ENCODE peak calls at places on chromosomes 1 and 21, in five cellular contexts. M is GM20000; L is astrocyte of the spinal cord; B is fibroblast of villous mesenchyme; V is CD8-positive, alpha-beta T cell. D is an unnamed sample.

GRCh38 chr1:19435851-19436465 is 49.4 kb downstream of the CAPZB start:
- DNase-seq in M (no peak), L (peak), B (peak), V (no peak), D (no peak)

GRCh38 chr1:203914292-203914691 is 52.9 kb downstream of the SNRPE start:
- DNase-seq in M (no peak), L (no peak), B (peak), V (no peak), D (no peak)

GRCh38 chr1:89953072-89953626 is 41.8 kb upstream of the ZNF326 start:
- DNase-seq in M (peak), L (peak), B (peak), V (peak), D (peak)

GRCh38 chr1:33763406-33763805 is 100.5 kb upstream of the HMGB4 start:
- DNase-seq in M (no peak), L (peak), B (no peak), V (no peak), D (no peak)

GRCh38 chr1:83512371-83513004 is 486.4 kb downstream of the TTLL7 start:
- DNase-seq in M (no peak), L (no peak), B (peak), V (no peak), D (no peak)

GRCh38 chr1:17060129-17060868 is 6.5 kb upstream of the SDHB start:
- DNase-seq in M (no peak), L (no peak), B (no peak), V (no peak), D (no peak)

GRCh38 chr1:46300673-46301405 is 2.6 kb downstream of the LRRC41 start:
- DNase-seq in M (no peak), L (peak), B (peak), V (no peak), D (no peak)

GRCh38 chr1:229781453-229781852 is 155.4 kb downstream of the URB2 start:
- DNase-seq in M (no peak), L (no peak), B (no peak), V (no peak), D (no peak)

GRCh38 chr1:110612060-110612745 is 6.0 kb upstream of the KCNA2 start:
- DNase-seq in M (no peak), L (no peak), B (no peak), V (no peak), D (no peak)

GRCh38 chr1:188129856-188130838 is 1301.4 kb downstream of the PLA2G4A start:
- DNase-seq in M (no peak), L (no peak), B (no peak), V (no peak), D (no peak)

GRCh38 chr1:110508531-110508930 is 10.4 kb downstream of the KCNA10 start:
- DNase-seq in M (no peak), L (no peak), B (no peak), V (no peak), D (no peak)

GRCh38 chr21:39837861-39838359 is 29.3 kb upstream of the PCP4 start:
- DNase-seq in M (no peak), L (no peak), B (no peak), V (no peak), D (no peak)

GRCh38 chr1:2204384-2205190 is 10.0 kb upstream of the FAAP20 start:
- DNase-seq in M (peak), L (peak), B (peak), V (no peak), D (no peak)

GRCh38 chr1:26280333-26281042 is 602 bp downstream of the SH3BGRL3 start:
- DNase-seq in M (no peak), L (no peak), B (peak), V (peak), D (no peak)

GRCh38 chr1:25954371-25954938 is 43.4 kb downstream of the PAFAH2 start:
- DNase-seq in M (no peak), L (no peak), B (no peak), V (no peak), D (no peak)

GRCh38 chr1:117611121-117611601 is 5.3 kb downstream of the TENT5C start:
- DNase-seq in M (no peak), L (no peak), B (peak), V (no peak), D (no peak)

GRCh38 chr1:169546087-169546995 is 39.9 kb downstream of the F5 start:
- DNase-seq in M (peak), L (peak), B (peak), V (peak), D (peak)

GRCh38 chr1:4603317-4604110 is 50.9 kb upstream of the AJAP1 start:
- DNase-seq in M (no peak), L (no peak), B (no peak), V (no peak), D (no peak)

GRCh38 chr1:81113688-81114087 is 687.0 kb upstream of the ADGRL2 start:
- DNase-seq in M (no peak), L (peak), B (peak), V (no peak), D (no peak)

GRCh38 chr1:56409112-56409691 is 170.2 kb downstream of the PLPP3 start:
- DNase-seq in M (peak), L (no peak), B (no peak), V (no peak), D (no peak)

GRCh38 chr1:13893456-13893855 is 193.5 kb downstream of the PRDM2 start:
- DNase-seq in M (no peak), L (no peak), B (no peak), V (no peak), D (no peak)

GRCh38 chr1:43921022-43921421 is 12.6 kb upstream of the ARTN start:
- DNase-seq in M (no peak), L (no peak), B (no peak), V (no peak), D (no peak)

GRCh38 chr1:226862900-226863299 is 7.5 kb upstream of the PSEN2 start:
- DNase-seq in M (no peak), L (peak), B (peak), V (no peak), D (no peak)

GRCh38 chr1:205430631-205431305 is 8.9 kb upstream of the LEMD1 start:
- DNase-seq in M (peak), L (peak), B (peak), V (peak), D (no peak)

GRCh38 chr1:116538527-116538926 is 32.3 kb downstream of the CD58 start:
- DNase-seq in M (peak), L (peak), B (peak), V (peak), D (no peak)

GRCh38 chr1:1359316-1359667 is 937 bp upstream of the MXRA8 start:
- DNase-seq in M (no peak), L (peak), B (peak), V (peak), D (peak)

GRCh38 chr1:206469411-206469932 is 804 bp upstream of the IKBKE start:
- DNase-seq in M (peak), L (no peak), B (no peak), V (no peak), D (no peak)

GRCh38 chr1:52792002-52792401 is 50.6 kb upstream of the ZYG11A start:
- DNase-seq in M (no peak), L (peak), B (no peak), V (no peak), D (no peak)

GRCh38 chr1:149884433-149885363 is 14.7 kb upstream of the BOLA1 start:
- DNase-seq in M (no peak), L (peak), B (peak), V (no peak), D (no peak)

GRCh38 chr1:98903261-98903660 is 101.4 kb downstream of the PLPPR5 start:
- DNase-seq in M (no peak), L (peak), B (peak), V (no peak), D (peak)

GRCh38 chr21:17231771-17232170 is 281.1 kb upstream of the CXADR start:
- DNase-seq in M (no peak), L (no peak), B (peak), V (no peak), D (no peak)

GRCh38 chr21:17231124-17231523 is 281.7 kb upstream of the CXADR start:
- DNase-seq in M (no peak), L (no peak), B (no peak), V (no peak), D (no peak)
- TF ChIP-seq CTCF in M (no peak), L (no peak), B (no peak), V (no peak), D (no peak)

GRCh38 chr1:41328780-41329640 is 32.2 kb upstream of the FOXO6 start:
- DNase-seq in M (no peak), L (no peak), B (no peak), V (no peak), D (no peak)

GRCh38 chr1:41331546-41331917 is 29.7 kb upstream of the FOXO6 start:
- DNase-seq in M (no peak), L (no peak), B (no peak), V (no peak), D (no peak)

GRCh38 chr1:41333146-41333784 is 28.0 kb upstream of the FOXO6 start:
- DNase-seq in M (no peak), L (peak), B (peak), V (no peak), D (no peak)

GRCh38 chr1:41329662-41330587 is 31.3 kb upstream of the FOXO6 start:
- DNase-seq in M (no peak), L (no peak), B (no peak), V (no peak), D (no peak)

GRCh38 chr1:41330588-41331545 is 30.4 kb upstream of the FOXO6 start:
- DNase-seq in M (no peak), L (no peak), B (no peak), V (no peak), D (no peak)
- TF ChIP-seq CTCF in M (no peak), L (peak), B (no peak), V (no peak), D (no peak)

DNA sequence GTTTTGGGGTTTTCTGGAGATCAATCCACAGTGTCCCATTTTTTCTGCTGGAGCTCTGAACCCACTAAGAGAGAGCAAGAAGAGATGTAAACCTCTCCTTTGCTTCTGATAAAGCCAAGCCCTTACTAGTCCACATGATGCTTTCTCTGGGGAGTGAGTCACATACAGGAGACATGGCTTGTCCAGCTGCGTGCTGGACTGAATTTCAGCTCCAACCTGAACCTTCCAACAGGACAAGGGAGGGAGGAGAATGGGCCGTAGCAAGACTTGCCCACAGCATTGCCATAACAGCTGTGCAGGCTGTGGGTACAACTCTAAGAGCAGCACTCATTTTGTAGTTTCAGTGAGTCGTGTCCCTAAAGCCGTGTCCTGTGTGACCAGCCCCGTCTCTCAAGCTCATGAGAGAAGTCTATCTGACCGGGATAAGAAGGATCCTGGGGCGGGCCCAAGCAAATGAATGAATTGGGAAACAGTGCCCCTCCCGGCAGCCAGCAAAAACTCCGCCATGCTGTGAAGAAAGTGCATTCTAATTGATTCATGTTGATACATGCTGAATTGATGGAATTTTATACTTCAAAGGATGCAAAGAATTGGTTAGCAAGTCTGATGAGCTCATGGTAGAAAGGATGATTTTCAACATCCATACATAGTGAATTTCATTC is 195.2 kb downstream of the GABPA start:
- DNase-seq in M (no peak), L (peak), B (peak), V (no peak), D (no peak)
- TF ChIP-seq CTCF in M (no peak), L (peak), B (no peak), V (no peak), D (no peak)

GRCh38 chr1:181103404-181103803 is 14.9 kb downstream of the IER5 start:
- DNase-seq in M (no peak), L (no peak), B (no peak), V (no peak), D (no peak)

GRCh38 chr1:181104042-181104789 is 15.7 kb downstream of the IER5 start:
- DNase-seq in M (peak), L (no peak), B (no peak), V (no peak), D (no peak)

GRCh38 chr1:181105134-181106021 is 16.9 kb downstream of the IER5 start:
- DNase-seq in M (peak), L (peak), B (peak), V (peak), D (peak)

GRCh38 chr1:181106022-181106312 is 17.5 kb downstream of the IER5 start:
- DNase-seq in M (no peak), L (no peak), B (no peak), V (no peak), D (no peak)

GRCh38 chr1:181104790-181105133 is 16.3 kb downstream of the IER5 start:
- DNase-seq in M (peak), L (no peak), B (no peak), V (peak), D (no peak)
- TF ChIP-seq CTCF in M (no peak), L (peak), B (no peak), V (no peak), D (peak)

GRCh38 chr1:175373786-175374623 is 181.4 kb upstream of the KIAA0040 start:
- DNase-seq in M (peak), L (peak), B (peak), V (no peak), D (no peak)

GRCh38 chr1:175377394-175377793 is 184.8 kb upstream of the KIAA0040 start:
- DNase-seq in M (no peak), L (no peak), B (peak), V (no peak), D (no peak)

DNA sequence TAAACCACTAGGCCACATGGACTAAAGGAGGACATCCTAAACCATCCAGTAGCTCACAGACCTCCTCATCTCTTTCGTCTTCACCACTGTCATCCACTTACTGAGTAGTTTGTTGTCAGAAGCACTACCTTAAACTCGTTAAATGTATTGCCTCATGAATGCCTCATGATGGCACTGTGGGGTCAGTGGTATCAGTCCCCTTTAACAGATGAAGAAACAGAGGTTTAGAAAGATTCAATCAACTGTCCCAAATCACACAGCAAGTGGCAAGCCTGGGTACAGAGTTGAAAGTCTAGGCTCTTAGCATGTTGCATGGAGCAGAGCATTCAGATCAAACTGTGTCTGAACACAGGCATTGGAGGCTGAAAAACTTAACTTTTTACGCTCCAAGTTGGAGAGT is 183.6 kb upstream of the KIAA0040 start:
- DNase-seq in M (peak), L (peak), B (peak), V (no peak), D (no peak)
- TF ChIP-seq CTCF in M (peak), L (peak), B (peak), V (no peak), D (no peak)

DNA sequence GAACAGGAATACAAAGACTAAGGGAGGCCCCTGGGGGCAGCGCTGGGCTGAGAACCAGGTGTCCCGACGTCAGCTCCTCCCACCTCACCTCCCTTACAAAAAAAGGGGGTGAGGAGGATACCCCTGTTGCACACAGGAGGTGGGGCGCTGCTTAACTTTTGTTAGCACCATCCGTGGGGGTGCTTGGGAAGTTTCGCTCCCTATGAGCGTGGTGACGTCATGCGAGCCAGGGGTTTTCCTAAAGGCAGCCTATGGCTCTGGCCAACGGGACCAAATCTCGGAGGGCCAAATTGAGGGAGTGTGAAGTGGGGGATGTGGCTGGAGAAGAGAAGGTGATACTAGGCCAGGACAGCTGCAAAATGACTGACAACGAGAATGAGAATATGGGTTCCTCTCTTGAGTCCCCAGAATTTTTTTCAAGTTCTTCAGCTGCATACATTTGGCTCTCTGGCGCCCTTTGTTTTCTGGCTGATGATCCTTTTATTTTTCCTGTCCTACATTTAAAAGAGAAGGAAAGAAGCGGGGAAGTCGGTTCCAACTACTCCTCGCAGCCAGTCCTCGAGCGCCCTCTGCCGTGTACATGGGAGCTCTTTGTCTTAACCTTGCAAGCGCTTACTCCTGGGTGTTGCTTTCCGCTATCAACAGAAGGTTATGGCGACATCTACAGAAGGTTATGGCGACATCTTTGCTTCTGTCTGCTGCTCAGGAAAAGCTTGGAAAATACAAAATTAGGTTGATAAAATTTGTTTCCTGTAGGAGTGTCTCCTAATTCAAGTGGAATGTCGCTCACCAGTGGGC is 48.0 kb upstream of the ZC3H11B start:
- DNase-seq in M (peak), L (peak), B (peak), V (no peak), D (peak)
- TF ChIP-seq CTCF in M (peak), L (peak), B (peak), V (no peak), D (peak)

GRCh38 chr1:84757301-84757700 is 67.0 kb upstream of the SSX2IP start:
- DNase-seq in M (no peak), L (no peak), B (no peak), V (no peak), D (no peak)
- TF ChIP-seq CTCF in M (no peak), L (peak), B (no peak), V (no peak), D (no peak)

GRCh38 chr1:9886063-9886742 is 23.9 kb downstream of the CTNNBIP1 start:
- DNase-seq in M (no peak), L (no peak), B (no peak), V (no peak), D (no peak)
- TF ChIP-seq CTCF in M (no peak), L (no peak), B (no peak), V (no peak), D (no peak)

DNA sequence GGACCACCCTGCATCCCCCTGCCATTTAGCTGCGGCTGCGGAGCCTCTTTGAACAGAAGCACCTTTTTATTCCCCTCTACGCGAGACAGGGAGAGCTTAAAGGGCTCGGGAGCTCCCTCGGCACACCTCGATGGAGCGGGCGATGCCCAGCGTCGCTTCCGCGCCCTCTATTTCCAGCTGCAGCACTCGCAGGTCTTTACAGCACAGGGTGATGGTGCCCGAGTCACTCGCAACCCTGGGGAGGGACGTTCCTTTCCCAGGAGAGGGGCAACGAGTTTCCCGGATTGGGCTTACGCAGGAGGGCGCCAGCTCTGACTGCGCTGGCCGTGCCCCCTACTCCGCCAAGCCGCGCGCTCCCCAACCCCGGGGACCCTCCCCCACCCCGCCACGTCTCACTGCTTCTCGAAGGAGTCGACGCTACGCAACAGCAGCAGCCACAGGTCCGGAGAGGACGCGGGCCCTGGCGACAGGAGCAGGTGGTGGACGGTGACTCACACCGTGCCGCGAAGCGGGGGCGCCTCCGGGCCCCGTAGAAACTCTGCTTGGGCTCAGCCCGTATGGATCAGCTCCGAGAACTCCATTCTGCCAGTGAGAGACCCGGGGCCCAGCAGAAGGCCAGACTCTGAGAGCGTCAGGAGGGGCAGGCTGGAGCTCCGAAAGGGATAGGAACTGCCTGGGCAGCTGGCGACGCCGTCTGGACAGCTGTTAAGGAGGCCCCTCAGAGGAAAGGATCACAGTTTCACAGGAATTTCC is 5.8 kb upstream of the FAM167B start:
- DNase-seq in M (peak), L (peak), B (peak), V (peak), D (no peak)
- TF ChIP-seq CTCF in M (no peak), L (no peak), B (no peak), V (no peak), D (no peak)

GRCh38 chr1:48572632-48573258 is 100.7 kb upstream of the SPATA6 start:
- DNase-seq in M (peak), L (peak), B (peak), V (no peak), D (no peak)
- TF ChIP-seq CTCF in M (peak), L (peak), B (peak), V (no peak), D (peak)